ENCODE peak calls at places on chromosome 12, in eight cellular contexts. One of them, this sample, is unnamed.

GRCh38 chr12:32877670-32878459 is 18.7 kb downstream of the PKP2 start:
- DNase-seq in mammary epithelial cell: no peak
- DNase-seq in mucosa of descending colon: peak; percentile 37
- DNase-seq in tibial artery: peak; percentile 54
- DNase-seq in ascending aorta: no peak
- DNase-seq in heart right ventricle: peak; percentile 80
- DNase-seq in OCI-LY7: no peak
- DNase-seq in astrocyte of the spinal cord: no peak
- DNase-seq in this sample: peak; percentile 32

GRCh38 chr12:95318071-95318545 is 100.5 kb downstream of the VEZT start:
- DNase-seq in mammary epithelial cell: peak; percentile 53
- DNase-seq in mucosa of descending colon: no peak
- DNase-seq in tibial artery: no peak
- DNase-seq in ascending aorta: no peak
- DNase-seq in heart right ventricle: no peak
- DNase-seq in OCI-LY7: no peak
- DNase-seq in astrocyte of the spinal cord: peak; percentile 92
- DNase-seq in this sample: peak; percentile 62

GRCh38 chr12:121709478-121709890 is 3.1 kb upstream of the TMEM120B start:
- DNase-seq in mammary epithelial cell: peak; percentile 76
- DNase-seq in mucosa of descending colon: no peak
- DNase-seq in tibial artery: no peak
- DNase-seq in ascending aorta: no peak
- DNase-seq in heart right ventricle: no peak
- DNase-seq in OCI-LY7: no peak
- DNase-seq in astrocyte of the spinal cord: peak; percentile 86
- DNase-seq in this sample: peak; percentile 77

GRCh38 chr12:83265798-83266197 is 579.1 kb downstream of the TMTC2 start:
- DNase-seq in mammary epithelial cell: no peak
- DNase-seq in mucosa of descending colon: no peak
- DNase-seq in tibial artery: no peak
- DNase-seq in ascending aorta: no peak
- DNase-seq in heart right ventricle: no peak
- DNase-seq in OCI-LY7: no peak
- DNase-seq in astrocyte of the spinal cord: no peak
- DNase-seq in this sample: no peak

GRCh38 chr12:28107679-28108078 is 82.6 kb upstream of the CCDC91 start:
- DNase-seq in mammary epithelial cell: peak; percentile 32
- DNase-seq in mucosa of descending colon: no peak
- DNase-seq in tibial artery: no peak
- DNase-seq in ascending aorta: no peak
- DNase-seq in heart right ventricle: no peak
- DNase-seq in OCI-LY7: no peak
- DNase-seq in astrocyte of the spinal cord: no peak
- DNase-seq in this sample: no peak

GRCh38 chr12:115402443-115403170 is 718.6 kb upstream of the TBX3 start:
- DNase-seq in mammary epithelial cell: no peak
- DNase-seq in mucosa of descending colon: no peak
- DNase-seq in tibial artery: no peak
- DNase-seq in ascending aorta: no peak
- DNase-seq in heart right ventricle: no peak
- DNase-seq in OCI-LY7: no peak
- DNase-seq in astrocyte of the spinal cord: peak; percentile 19
- DNase-seq in this sample: no peak

GRCh38 chr12:50992814-50993213 is 33.4 kb downstream of the SLC11A2 start:
- DNase-seq in mammary epithelial cell: no peak
- DNase-seq in mucosa of descending colon: no peak
- DNase-seq in tibial artery: peak; percentile 64
- DNase-seq in ascending aorta: no peak
- DNase-seq in heart right ventricle: peak; percentile 37
- DNase-seq in OCI-LY7: no peak
- DNase-seq in astrocyte of the spinal cord: no peak
- DNase-seq in this sample: no peak

GRCh38 chr12:63968685-63969084 is 124.2 kb downstream of the SRGAP1 start:
- DNase-seq in mammary epithelial cell: no peak
- DNase-seq in mucosa of descending colon: no peak
- DNase-seq in tibial artery: no peak
- DNase-seq in ascending aorta: no peak
- DNase-seq in heart right ventricle: no peak
- DNase-seq in OCI-LY7: no peak
- DNase-seq in astrocyte of the spinal cord: no peak
- DNase-seq in this sample: no peak

GRCh38 chr12:26188641-26189040 is 6.7 kb upstream of the SSPN start:
- DNase-seq in mammary epithelial cell: peak; percentile 11
- DNase-seq in mucosa of descending colon: no peak
- DNase-seq in tibial artery: no peak
- DNase-seq in ascending aorta: no peak
- DNase-seq in heart right ventricle: no peak
- DNase-seq in OCI-LY7: no peak
- DNase-seq in astrocyte of the spinal cord: peak; percentile 43
- DNase-seq in this sample: no peak

GRCh38 chr12:27347779-27348178 is 15.1 kb downstream of the BMAL2 start:
- DNase-seq in mammary epithelial cell: peak; percentile 86
- DNase-seq in mucosa of descending colon: no peak
- DNase-seq in tibial artery: no peak
- DNase-seq in ascending aorta: no peak
- DNase-seq in heart right ventricle: no peak
- DNase-seq in OCI-LY7: no peak
- DNase-seq in astrocyte of the spinal cord: no peak
- DNase-seq in this sample: no peak

GRCh38 chr12:111766608-111767361 is at the start of gene ALDH2:
- DNase-seq in mammary epithelial cell: no peak
- DNase-seq in mucosa of descending colon: peak; percentile 87
- DNase-seq in tibial artery: peak; percentile 81
- DNase-seq in ascending aorta: peak; percentile 84
- DNase-seq in heart right ventricle: peak; percentile 84
- DNase-seq in OCI-LY7: peak; percentile 69
- DNase-seq in astrocyte of the spinal cord: peak; percentile 56
- DNase-seq in this sample: peak; percentile 31

GRCh38 chr12:124923906-124924734 is 9.7 kb upstream of the UBC start:
- DNase-seq in mammary epithelial cell: peak; percentile 70
- DNase-seq in mucosa of descending colon: no peak
- DNase-seq in tibial artery: no peak
- DNase-seq in ascending aorta: no peak
- DNase-seq in heart right ventricle: no peak
- DNase-seq in OCI-LY7: no peak
- DNase-seq in astrocyte of the spinal cord: peak; percentile 61
- DNase-seq in this sample: peak; percentile 61

GRCh38 chr12:132284071-132284492 is 45.3 kb downstream of the GALNT9 start:
- DNase-seq in mammary epithelial cell: no peak
- DNase-seq in mucosa of descending colon: no peak
- DNase-seq in tibial artery: no peak
- DNase-seq in ascending aorta: no peak
- DNase-seq in heart right ventricle: no peak
- DNase-seq in OCI-LY7: peak; percentile 4
- DNase-seq in astrocyte of the spinal cord: no peak
- DNase-seq in this sample: peak; percentile 59

GRCh38 chr12:112557954-112558630 is 139.3 kb downstream of the PTPN11 start:
- DNase-seq in mammary epithelial cell: no peak
- DNase-seq in mucosa of descending colon: no peak
- DNase-seq in tibial artery: no peak
- DNase-seq in ascending aorta: no peak
- DNase-seq in heart right ventricle: no peak
- DNase-seq in OCI-LY7: no peak
- DNase-seq in astrocyte of the spinal cord: no peak
- DNase-seq in this sample: no peak

GRCh38 chr12:40145896-40146295 is 40.0 kb upstream of the SLC2A13 start:
- DNase-seq in mammary epithelial cell: no peak
- DNase-seq in mucosa of descending colon: no peak
- DNase-seq in tibial artery: no peak
- DNase-seq in ascending aorta: no peak
- DNase-seq in heart right ventricle: no peak
- DNase-seq in OCI-LY7: no peak
- DNase-seq in astrocyte of the spinal cord: no peak
- DNase-seq in this sample: no peak

GRCh38 chr12:84842406-84843013 is 70.1 kb downstream of the SLC6A15 start:
- DNase-seq in mammary epithelial cell: peak; percentile 30
- DNase-seq in mucosa of descending colon: no peak
- DNase-seq in tibial artery: no peak
- DNase-seq in ascending aorta: no peak
- DNase-seq in heart right ventricle: no peak
- DNase-seq in OCI-LY7: peak; percentile 30
- DNase-seq in astrocyte of the spinal cord: peak; percentile 64
- DNase-seq in this sample: peak; percentile 63

GRCh38 chr12:127629066-127629820 is 637.7 kb upstream of the TMEM132C start:
- DNase-seq in mammary epithelial cell: no peak
- DNase-seq in mucosa of descending colon: no peak
- DNase-seq in tibial artery: no peak
- DNase-seq in ascending aorta: no peak
- DNase-seq in heart right ventricle: no peak
- DNase-seq in OCI-LY7: no peak
- DNase-seq in astrocyte of the spinal cord: peak; percentile 47
- DNase-seq in this sample: no peak

GRCh38 chr12:65779091-65779642 is 45.1 kb upstream of the HMGA2 start:
- DNase-seq in mammary epithelial cell: peak; percentile 45
- DNase-seq in mucosa of descending colon: no peak
- DNase-seq in tibial artery: no peak
- DNase-seq in ascending aorta: no peak
- DNase-seq in heart right ventricle: no peak
- DNase-seq in OCI-LY7: no peak
- DNase-seq in astrocyte of the spinal cord: peak; percentile 43
- DNase-seq in this sample: peak; percentile 73

GRCh38 chr12:62472472-62472871 is 5.8 kb downstream of the MON2 start:
- DNase-seq in mammary epithelial cell: no peak
- DNase-seq in mucosa of descending colon: no peak
- DNase-seq in tibial artery: no peak
- DNase-seq in ascending aorta: no peak
- DNase-seq in heart right ventricle: no peak
- DNase-seq in OCI-LY7: no peak
- DNase-seq in astrocyte of the spinal cord: no peak
- DNase-seq in this sample: no peak

GRCh38 chr12:57434517-57435223 is at the start of gene INHBC:
- DNase-seq in mammary epithelial cell: no peak
- DNase-seq in mucosa of descending colon: no peak
- DNase-seq in tibial artery: no peak
- DNase-seq in ascending aorta: no peak
- DNase-seq in heart right ventricle: no peak
- DNase-seq in OCI-LY7: no peak
- DNase-seq in astrocyte of the spinal cord: no peak
- DNase-seq in this sample: no peak

GRCh38 chr12:109134186-109134917 is 18.0 kb downstream of the ACACB start:
- DNase-seq in mammary epithelial cell: peak; percentile 3
- DNase-seq in mucosa of descending colon: no peak
- DNase-seq in tibial artery: no peak
- DNase-seq in ascending aorta: no peak
- DNase-seq in heart right ventricle: peak; percentile 43
- DNase-seq in OCI-LY7: no peak
- DNase-seq in astrocyte of the spinal cord: no peak
- DNase-seq in this sample: peak; percentile 43

GRCh38 chr12:42166501-42166900 is 21.8 kb upstream of the GXYLT1 start:
- DNase-seq in mammary epithelial cell: no peak
- DNase-seq in mucosa of descending colon: no peak
- DNase-seq in tibial artery: no peak
- DNase-seq in ascending aorta: no peak
- DNase-seq in heart right ventricle: no peak
- DNase-seq in OCI-LY7: no peak
- DNase-seq in astrocyte of the spinal cord: no peak
- DNase-seq in this sample: peak; percentile 73

DNA sequence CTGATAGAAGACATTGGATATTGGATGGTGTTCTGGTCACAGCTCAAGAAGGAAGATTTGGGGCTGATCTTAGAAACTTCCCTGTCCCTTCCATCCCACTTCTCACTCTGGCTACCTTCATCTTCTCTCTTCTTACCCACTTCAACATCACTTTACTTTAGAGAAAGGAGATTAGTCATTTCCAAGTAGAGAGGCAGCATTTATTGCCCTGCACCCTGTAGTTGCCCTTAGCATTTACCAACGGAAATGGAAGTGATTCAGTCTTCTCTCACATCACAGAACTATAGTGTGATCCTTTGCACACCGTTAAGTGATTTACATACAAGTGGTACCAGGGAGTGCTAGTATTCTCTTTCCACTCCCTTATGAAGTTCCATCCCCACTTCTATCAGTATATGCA is 52.4 kb downstream of the PHLDA1 start:
- DNase-seq in mammary epithelial cell: peak; percentile 83
- DNase-seq in mucosa of descending colon: no peak
- DNase-seq in tibial artery: no peak
- DNase-seq in ascending aorta: no peak
- DNase-seq in heart right ventricle: no peak
- DNase-seq in OCI-LY7: no peak
- DNase-seq in astrocyte of the spinal cord: peak; percentile 62
- DNase-seq in this sample: no peak
- H3K4me3 ChIP-seq in mammary epithelial cell: no peak overlapping the region
- H3K4me3 ChIP-seq in mucosa of descending colon: no peak overlapping the region
- H3K4me3 ChIP-seq in tibial artery: no peak overlapping the region
- H3K4me3 ChIP-seq in ascending aorta: no peak overlapping the region
- H3K4me3 ChIP-seq in heart right ventricle: no peak overlapping the region
- H3K4me3 ChIP-seq in OCI-LY7: no peak overlapping the region
- H3K4me3 ChIP-seq in astrocyte of the spinal cord: no peak overlapping the region
- H3K4me3 ChIP-seq in this sample: no peak overlapping the region

GRCh38 chr12:68334136-68334535 is 2.0 kb upstream of the MDM1 start:
- DNase-seq in mammary epithelial cell: no peak
- DNase-seq in mucosa of descending colon: peak; percentile 31
- DNase-seq in tibial artery: no peak
- DNase-seq in ascending aorta: no peak
- DNase-seq in heart right ventricle: no peak
- DNase-seq in OCI-LY7: peak; percentile 8
- DNase-seq in astrocyte of the spinal cord: no peak
- DNase-seq in this sample: no peak
- TF ChIP-seq CTCF in mammary epithelial cell: peak; percentile 11
- TF ChIP-seq CTCF in mucosa of descending colon: no peak
- TF ChIP-seq CTCF in tibial artery: no peak
- TF ChIP-seq CTCF in ascending aorta: no peak
- TF ChIP-seq CTCF in heart right ventricle: peak; percentile 37
- TF ChIP-seq CTCF in OCI-LY7: no peak
- TF ChIP-seq CTCF in astrocyte of the spinal cord: peak; percentile 13
- TF ChIP-seq CTCF in this sample: no peak

DNA sequence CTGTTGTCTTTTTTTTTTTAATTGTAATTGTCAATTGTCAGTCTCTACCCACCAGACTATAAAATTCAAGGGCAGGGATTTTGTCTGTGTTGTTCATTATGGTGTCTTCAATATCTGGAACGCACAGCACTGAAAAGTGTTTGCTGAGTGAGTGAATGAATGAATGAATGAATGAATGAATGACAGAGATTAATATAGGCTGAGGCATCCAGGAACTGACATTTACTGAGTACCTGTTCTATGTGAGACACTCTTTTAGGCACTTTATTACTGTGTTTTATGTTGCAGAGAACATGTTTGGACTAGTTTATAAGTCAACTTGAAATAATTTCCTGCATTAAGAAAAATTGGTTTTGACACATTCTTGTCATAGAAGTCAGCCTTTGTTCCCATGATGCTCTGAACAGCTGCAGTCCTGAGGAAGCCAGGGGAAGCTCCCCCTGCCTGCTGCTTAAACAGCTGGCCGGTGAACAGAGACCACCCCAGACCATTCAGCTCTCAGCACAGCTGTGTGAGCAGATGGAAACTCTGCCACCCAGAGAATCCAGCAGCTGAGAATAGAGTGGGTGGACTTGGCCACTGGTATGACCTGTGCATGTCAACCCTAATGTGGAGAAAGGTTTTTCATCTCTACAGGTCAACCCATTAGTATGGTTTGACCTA is 160.7 kb upstream of the CCND2 start:
- DNase-seq in mammary epithelial cell: peak; percentile 71
- DNase-seq in mucosa of descending colon: no peak
- DNase-seq in tibial artery: no peak
- DNase-seq in ascending aorta: no peak
- DNase-seq in heart right ventricle: no peak
- DNase-seq in OCI-LY7: no peak
- DNase-seq in astrocyte of the spinal cord: no peak
- DNase-seq in this sample: no peak
- H3K4me3 ChIP-seq in mammary epithelial cell: no peak overlapping the region
- H3K4me3 ChIP-seq in mucosa of descending colon: no peak overlapping the region
- H3K4me3 ChIP-seq in tibial artery: no peak overlapping the region
- H3K4me3 ChIP-seq in ascending aorta: no peak overlapping the region
- H3K4me3 ChIP-seq in heart right ventricle: no peak overlapping the region
- H3K4me3 ChIP-seq in OCI-LY7: no peak overlapping the region
- H3K4me3 ChIP-seq in astrocyte of the spinal cord: no peak overlapping the region
- H3K4me3 ChIP-seq in this sample: no peak overlapping the region

GRCh38 chr12:123271182-123271491 is 519 bp downstream of the CDK2AP1 start:
- DNase-seq in mammary epithelial cell: peak; percentile 40
- DNase-seq in mucosa of descending colon: peak; percentile 84
- DNase-seq in tibial artery: peak; percentile 63
- DNase-seq in ascending aorta: peak; percentile 82
- DNase-seq in heart right ventricle: peak; percentile 79
- DNase-seq in OCI-LY7: peak; percentile 83
- DNase-seq in astrocyte of the spinal cord: peak; percentile 45
- DNase-seq in this sample: peak; percentile 52
- TF ChIP-seq CTCF in mammary epithelial cell: peak; percentile 49
- TF ChIP-seq CTCF in mucosa of descending colon: peak; percentile 55
- TF ChIP-seq CTCF in tibial artery: peak; percentile 85
- TF ChIP-seq CTCF in ascending aorta: peak; percentile 73
- TF ChIP-seq CTCF in heart right ventricle: peak; percentile 56
- TF ChIP-seq CTCF in OCI-LY7: no peak
- TF ChIP-seq CTCF in astrocyte of the spinal cord: peak; percentile 45
- TF ChIP-seq CTCF in this sample: peak; percentile 27